ENCODE peak calls at places on chromosome 12, in nine cellular contexts. L, U, C, R, A, M, V, P and G are unnamed samples.
A peak's percentile ranks its signal among the peaks of the same experiment; 100 is the strongest.

GRCh38 chr12:62371661-62372060 is 95.0 kb upstream of the MON2 start:
- DNase-seq in V (peak; percentile 4), M (no peak), A (no peak), C (no peak), P (no peak), R (no peak), L (no peak), U (no peak), G (no peak)

GRCh38 chr12:52860102-52860838 is 11.5 kb upstream of the KRT78 start:
- DNase-seq in R (no peak), A (peak; percentile 67), M (peak; percentile 46), P (peak; percentile 52), C (peak; percentile 52), U (no peak), V (no peak), L (peak; percentile 44), G (no peak)

GRCh38 chr12:24109381-24110039 is 160.0 kb upstream of the SOX5 start:
- DNase-seq in A (peak; percentile 8), V (peak; percentile 19), P (peak; percentile 40), L (no peak), U (peak; percentile 14), M (peak; percentile 62), C (peak; percentile 14), R (no peak), G (no peak)

GRCh38 chr12:88957358-88957757 is 377.1 kb upstream of the KITLG start:
- DNase-seq in R (no peak), C (no peak), L (peak; percentile 52), A (no peak), U (no peak), P (no peak), M (peak; percentile 54), V (no peak), G (no peak)

GRCh38 chr12:117333331-117334000 is 28.0 kb downstream of the NOS1 start:
- DNase-seq in U (no peak), M (no peak), V (no peak), C (no peak), R (no peak), L (no peak), P (no peak), A (no peak), G (no peak)

GRCh38 chr12:121366063-121366459 is 13.8 kb upstream of the ANAPC5 start:
- DNase-seq in P (no peak), M (no peak), L (no peak), C (no peak), A (no peak), V (no peak), U (peak; percentile 24), R (no peak), G (no peak)

GRCh38 chr12:12008931-12009611 is 61.7 kb upstream of the BCL2L14 start:
- DNase-seq in M (peak; percentile 90), P (peak; percentile 88), L (peak; percentile 97), C (no peak), R (peak; percentile 48), U (no peak), V (no peak), A (peak; percentile 37), G (peak; percentile 88)

GRCh38 chr12:32353540-32353939 is 45.8 kb upstream of the FGD4 start:
- DNase-seq in P (no peak), R (no peak), L (no peak), U (no peak), A (no peak), C (no peak), M (no peak), V (no peak), G (no peak)

GRCh38 chr12:112747501-112747900 is 44.0 kb upstream of the RPH3A start:
- DNase-seq in M (no peak), V (no peak), R (no peak), A (no peak), U (no peak), P (no peak), L (no peak), C (no peak), G (no peak)

GRCh38 chr12:108609535-108610335 is 11.9 kb upstream of the TMEM119 start:
- DNase-seq in U (no peak), P (peak; percentile 36), A (peak; percentile 86), C (no peak), M (no peak), R (no peak), L (no peak), V (peak; percentile 34), G (peak; percentile 100)

GRCh38 chr12:48882325-48882687 is 16.6 kb upstream of the RND1 start:
- DNase-seq in M (peak; percentile 12), P (peak; percentile 66), R (no peak), V (peak; percentile 64), A (peak; percentile 37), C (no peak), L (no peak), U (no peak), G (peak; percentile 55)

GRCh38 chr12:107179883-107180282 is 86.5 kb upstream of the CRY1 start:
- DNase-seq in R (no peak), V (no peak), L (peak; percentile 32), M (peak; percentile 36), P (no peak), C (no peak), A (no peak), U (no peak), G (no peak)

GRCh38 chr12:12273291-12273957 is 6.6 kb upstream of the LRP6 start:
- DNase-seq in P (peak; percentile 13), A (no peak), M (peak; percentile 62), U (no peak), R (no peak), C (no peak), V (no peak), L (peak; percentile 42), G (peak; percentile 73)

GRCh38 chr12:77648716-77649115 is 182.0 kb upstream of the NAV3 start:
- DNase-seq in P (no peak), C (no peak), V (no peak), U (no peak), L (no peak), R (no peak), A (no peak), M (peak; percentile 1), G (no peak)

GRCh38 chr12:11741434-11742092 is 92.1 kb downstream of the ETV6 start:
- DNase-seq in P (no peak), L (peak; percentile 45), C (no peak), M (peak; percentile 48), A (no peak), U (no peak), R (no peak), V (no peak), G (no peak)

GRCh38 chr12:1925125-1925963 is 6.9 kb upstream of the CACNA2D4 start:
- DNase-seq in M (no peak), U (no peak), A (no peak), C (no peak), V (no peak), P (peak; percentile 0), L (no peak), R (no peak), G (peak; percentile 35)

GRCh38 chr12:3872800-3873636 is at the start of gene PARP11:
- DNase-seq in A (peak; percentile 92), V (peak; percentile 98), C (peak; percentile 99), M (peak; percentile 97), U (peak; percentile 94), L (peak; percentile 94), P (peak; percentile 98), R (peak; percentile 97), G (peak; percentile 98)

GRCh38 chr12:52969828-52970569 is 21.1 kb downstream of the KRT18 start:
- DNase-seq in L (no peak), P (peak; percentile 70), M (no peak), U (no peak), R (no peak), C (peak; percentile 91), V (no peak), A (no peak), G (peak; percentile 21)

GRCh38 chr12:2958432-2959193 is 584 bp upstream of the TEAD4 start:
- DNase-seq in A (peak; percentile 94), R (no peak), M (peak; percentile 86), L (peak; percentile 90), U (peak; percentile 68), V (peak; percentile 75), P (peak; percentile 82), C (peak; percentile 91), G (peak; percentile 91)